ENCODE peak calls at places on chromosomes 5 and 9, in four cellular contexts. F is Right ventricle myocardium superior, K is nephron progenitor cell, T is HCEC 1CT. N is an unnamed sample.

GRCh38 chr5:111364992-111365391 is 140.8 kb downstream of the CAMK4 start:
- DNase-seq in K (peak), T (no peak), F (no peak), N (no peak)

GRCh38 chr5:74542477-74542876 is 98.1 kb downstream of the ENC1 start:
- DNase-seq in K (no peak), F (no peak), T (peak), N (no peak)

GRCh38 chr9:133142657-133143592 is 20.8 kb downstream of the GBGT1 start:
- DNase-seq in F (no peak), K (no peak), T (no peak), N (no peak)

GRCh38 chr5:68757813-68758212 is 336.0 kb upstream of the SLC30A5 start:
- DNase-seq in F (no peak), K (no peak), T (no peak), N (no peak)

GRCh38 chr5:56466136-56466816 is 233.1 kb upstream of the ANKRD55 start:
- DNase-seq in K (no peak), T (no peak), F (no peak), N (no peak)

GRCh38 chr5:88724201-88724600 is 158.8 kb downstream of the MEF2C start:
- DNase-seq in F (no peak), K (no peak), T (peak), N (no peak)

GRCh38 chr5:77960305-77960704 is 184.2 kb upstream of the TBCA start:
- DNase-seq in T (no peak), F (no peak), K (no peak), N (no peak)

GRCh38 chr5:65916636-65917035 is 9.7 kb upstream of the ERBIN start:
- DNase-seq in T (no peak), K (no peak), F (no peak), N (no peak)

GRCh38 chr5:7589800-7590199 is 193.9 kb downstream of the ADCY2 start:
- DNase-seq in T (no peak), F (no peak), K (no peak), N (no peak)

GRCh38 chr5:172477466-172477865 is 23.1 kb upstream of the SH3PXD2B start:
- DNase-seq in F (no peak), K (no peak), T (no peak), N (no peak)

GRCh38 chr5:82419559-82420332 is 141.6 kb upstream of the RPS23 start:
- DNase-seq in T (no peak), F (no peak), K (no peak), N (no peak)

GRCh38 chr9:135604437-135605237 is 34.7 kb downstream of the GLT6D1 start:
- DNase-seq in K (no peak), F (no peak), T (no peak), N (peak)

GRCh38 chr9:79745752-79746336 is 174.1 kb downstream of the TLE4 start:
- DNase-seq in F (no peak), T (no peak), K (no peak), N (no peak)

GRCh38 chr5:96483878-96484277 is 50.8 kb upstream of the PCSK1 start:
- DNase-seq in T (peak), K (peak), F (no peak), N (no peak)

GRCh38 chr5:132310141-132310834 is 16.1 kb downstream of the SLC22A4 start:
- DNase-seq in K (peak), F (no peak), T (no peak), N (no peak)

GRCh38 chr9:20009606-20010005 is 220.8 kb upstream of the SLC24A2 start:
- DNase-seq in F (no peak), T (no peak), K (no peak), N (no peak)

GRCh38 chr5:123155511-123155923 is 66.5 kb downstream of the PRDM6 start:
- DNase-seq in T (no peak), F (no peak), K (no peak), N (no peak)

N was measured in lower lobe of right lung.